ENCODE peak calls at places on chromosomes 7 and 10, in nine cellular contexts. One of them, this sample, is unnamed.
A peak's percentile ranks its signal among the peaks of the same experiment; 100 is the strongest.

GRCh38 chr10:83765711-83766110 is 373.6 kb upstream of the GHITM start:
- DNase-seq in tibial artery: no peak
- DNase-seq in upper lobe of right lung: no peak
- DNase-seq in osteoblast: no peak
- DNase-seq in adrenal gland: no peak
- DNase-seq in bronchial epithelial cell: no peak
- DNase-seq in H9: no peak
- DNase-seq in lower leg skin: no peak
- DNase-seq in foreskin fibroblast: no peak
- DNase-seq in this sample: no peak

GRCh38 chr7:67823345-67823744 is 826.7 kb downstream of the TYW1 start:
- DNase-seq in tibial artery: no peak
- DNase-seq in upper lobe of right lung: no peak
- DNase-seq in osteoblast: no peak
- DNase-seq in adrenal gland: no peak
- DNase-seq in bronchial epithelial cell: peak; percentile 21
- DNase-seq in H9: no peak
- DNase-seq in lower leg skin: no peak
- DNase-seq in foreskin fibroblast: peak; percentile 77
- DNase-seq in this sample: no peak

GRCh38 chr10:42990016-42990720 is 86.7 kb upstream of the RET start:
- DNase-seq in tibial artery: no peak
- DNase-seq in upper lobe of right lung: peak; percentile 52
- DNase-seq in osteoblast: peak; percentile 55
- DNase-seq in adrenal gland: no peak
- DNase-seq in bronchial epithelial cell: no peak
- DNase-seq in H9: no peak
- DNase-seq in lower leg skin: no peak
- DNase-seq in foreskin fibroblast: no peak
- DNase-seq in this sample: no peak

GRCh38 chr10:79221110-79222051 is 125.9 kb upstream of the PPIF start:
- DNase-seq in tibial artery: peak; percentile 76
- DNase-seq in upper lobe of right lung: peak; percentile 70
- DNase-seq in osteoblast: no peak
- DNase-seq in adrenal gland: peak; percentile 84
- DNase-seq in bronchial epithelial cell: peak; percentile 72
- DNase-seq in H9: peak; percentile 65
- DNase-seq in lower leg skin: no peak
- DNase-seq in foreskin fibroblast: peak; percentile 96
- DNase-seq in this sample: peak; percentile 68

GRCh38 chr10:43362191-43362839 is 9.1 kb upstream of the FXYD4 start:
- DNase-seq in tibial artery: peak; percentile 94
- DNase-seq in upper lobe of right lung: peak; percentile 100
- DNase-seq in osteoblast: peak; percentile 95
- DNase-seq in adrenal gland: peak; percentile 97
- DNase-seq in bronchial epithelial cell: peak; percentile 89
- DNase-seq in H9: peak; percentile 99
- DNase-seq in lower leg skin: peak; percentile 88
- DNase-seq in foreskin fibroblast: peak; percentile 86
- DNase-seq in this sample: peak; percentile 15

GRCh38 chr7:156308976-156309620 is 331.5 kb upstream of the RNF32 start:
- DNase-seq in tibial artery: no peak
- DNase-seq in upper lobe of right lung: no peak
- DNase-seq in osteoblast: no peak
- DNase-seq in adrenal gland: no peak
- DNase-seq in bronchial epithelial cell: no peak
- DNase-seq in H9: no peak
- DNase-seq in lower leg skin: no peak
- DNase-seq in foreskin fibroblast: no peak
- DNase-seq in this sample: no peak

GRCh38 chr7:519974-520458 is 370 bp upstream of the PDGFA start:
- DNase-seq in tibial artery: peak; percentile 88
- DNase-seq in upper lobe of right lung: peak; percentile 84
- DNase-seq in osteoblast: peak; percentile 99
- DNase-seq in adrenal gland: peak; percentile 43
- DNase-seq in bronchial epithelial cell: no peak
- DNase-seq in H9: peak; percentile 74
- DNase-seq in lower leg skin: no peak
- DNase-seq in foreskin fibroblast: peak; percentile 82
- DNase-seq in this sample: peak; percentile 35

GRCh38 chr7:7290429-7291122 is 108.2 kb downstream of the C1GALT1 start:
- DNase-seq in tibial artery: no peak
- DNase-seq in upper lobe of right lung: no peak
- DNase-seq in osteoblast: peak; percentile 43
- DNase-seq in adrenal gland: no peak
- DNase-seq in bronchial epithelial cell: no peak
- DNase-seq in H9: no peak
- DNase-seq in lower leg skin: no peak
- DNase-seq in foreskin fibroblast: no peak
- DNase-seq in this sample: no peak

DNA sequence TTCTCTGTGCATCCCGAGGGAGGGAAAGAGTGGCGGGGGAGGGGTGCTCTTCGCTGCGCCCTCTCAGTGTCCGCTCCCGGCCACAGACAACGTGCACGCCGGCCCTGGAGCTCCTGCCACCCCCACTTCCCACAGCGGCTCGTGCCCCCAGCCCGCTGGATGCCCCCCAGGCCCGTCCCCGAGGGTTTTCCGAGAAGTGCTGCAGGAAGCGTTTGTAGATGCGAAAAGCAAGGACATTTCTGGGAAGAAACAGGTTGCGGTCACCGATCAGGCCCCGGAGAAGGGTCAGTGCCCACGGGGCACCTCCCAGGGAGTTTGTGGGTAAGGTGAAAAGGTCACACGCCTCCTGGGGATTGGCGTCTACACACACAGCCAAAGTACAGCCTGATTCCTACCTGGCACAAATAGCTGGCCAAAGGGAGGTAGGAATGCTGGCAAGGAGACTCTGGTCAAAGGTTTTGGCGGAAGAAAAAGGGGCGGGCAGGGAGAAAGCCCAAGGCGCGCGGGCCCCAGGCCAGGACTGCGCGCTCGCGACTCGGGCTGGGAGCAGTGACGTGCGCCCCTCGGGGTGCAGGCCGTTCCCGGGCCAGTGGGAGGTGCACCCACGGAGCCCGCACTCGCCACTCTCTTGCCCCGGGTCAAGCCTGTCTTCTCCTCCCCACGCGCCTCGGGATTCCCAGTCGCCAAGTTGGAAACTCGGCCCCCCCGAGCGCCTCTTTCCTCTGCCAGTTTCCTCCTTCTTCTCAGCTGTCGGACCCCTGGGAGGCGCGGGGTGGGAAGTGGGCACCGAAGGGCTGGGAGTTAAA is 1.5 kb upstream of the NRP1 start:
- DNase-seq in tibial artery: peak; percentile 83
- DNase-seq in upper lobe of right lung: peak; percentile 83
- DNase-seq in osteoblast: peak; percentile 93
- DNase-seq in adrenal gland: peak; percentile 49
- DNase-seq in bronchial epithelial cell: no peak
- DNase-seq in H9: peak; percentile 49
- DNase-seq in lower leg skin: peak; percentile 29
- DNase-seq in foreskin fibroblast: peak; percentile 94
- DNase-seq in this sample: peak; percentile 39
- TF ChIP-seq CTCF in tibial artery: no peak
- TF ChIP-seq CTCF in upper lobe of right lung: peak; percentile 9
- TF ChIP-seq CTCF in osteoblast: no peak
- TF ChIP-seq CTCF in adrenal gland: no peak
- TF ChIP-seq CTCF in bronchial epithelial cell: no peak
- TF ChIP-seq CTCF in H9: no peak
- TF ChIP-seq CTCF in lower leg skin: no peak
- TF ChIP-seq CTCF in foreskin fibroblast: no peak
- TF ChIP-seq CTCF in this sample: peak; percentile 25

GRCh38 chr7:76318488-76319353 is 16.2 kb downstream of the HSPB1 start:
- DNase-seq in tibial artery: peak; percentile 91
- DNase-seq in upper lobe of right lung: peak; percentile 83
- DNase-seq in osteoblast: peak; percentile 93
- DNase-seq in adrenal gland: peak; percentile 85
- DNase-seq in bronchial epithelial cell: peak; percentile 75
- DNase-seq in H9: peak; percentile 64
- DNase-seq in lower leg skin: peak; percentile 88
- DNase-seq in foreskin fibroblast: peak; percentile 97
- DNase-seq in this sample: peak; percentile 91
- TF ChIP-seq CTCF in tibial artery: peak; percentile 34
- TF ChIP-seq CTCF in upper lobe of right lung: peak; percentile 40
- TF ChIP-seq CTCF in osteoblast: peak; percentile 41
- TF ChIP-seq CTCF in adrenal gland: peak; percentile 63
- TF ChIP-seq CTCF in bronchial epithelial cell: peak; percentile 39
- TF ChIP-seq CTCF in H9: peak; percentile 15
- TF ChIP-seq CTCF in lower leg skin: no peak
- TF ChIP-seq CTCF in foreskin fibroblast: no peak
- TF ChIP-seq CTCF in this sample: peak; percentile 66

DNA sequence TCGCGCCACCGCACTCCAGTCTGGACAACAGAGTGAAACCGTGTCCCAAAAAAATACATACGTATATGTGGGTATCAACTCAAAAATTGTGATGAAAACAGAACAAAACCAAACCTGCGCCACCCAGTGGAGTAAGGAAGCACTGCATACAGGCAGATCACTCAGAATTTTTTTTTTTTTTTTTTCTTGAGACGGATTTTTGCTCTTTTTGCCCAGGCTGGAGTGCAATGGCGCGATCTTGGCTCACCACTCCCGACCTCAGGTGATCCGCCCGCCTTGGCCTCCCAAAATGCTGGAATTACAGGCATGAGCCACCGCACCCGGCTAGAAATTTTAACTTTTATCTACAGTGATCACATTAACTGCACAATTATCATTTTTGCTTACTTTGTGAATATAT is 9.1 kb upstream of the TMEM236 start:
- DNase-seq in tibial artery: peak; percentile 75
- DNase-seq in upper lobe of right lung: peak; percentile 71
- DNase-seq in osteoblast: no peak
- DNase-seq in adrenal gland: peak; percentile 65
- DNase-seq in bronchial epithelial cell: peak; percentile 32
- DNase-seq in H9: peak; percentile 52
- DNase-seq in lower leg skin: peak; percentile 26
- DNase-seq in foreskin fibroblast: peak; percentile 74
- DNase-seq in this sample: peak; percentile 56
- TF ChIP-seq CTCF in tibial artery: peak; percentile 90
- TF ChIP-seq CTCF in upper lobe of right lung: peak; percentile 90
- TF ChIP-seq CTCF in osteoblast: peak; percentile 76
- TF ChIP-seq CTCF in adrenal gland: peak; percentile 81
- TF ChIP-seq CTCF in bronchial epithelial cell: peak; percentile 74
- TF ChIP-seq CTCF in H9: peak; percentile 84
- TF ChIP-seq CTCF in lower leg skin: no peak
- TF ChIP-seq CTCF in foreskin fibroblast: peak; percentile 79
- TF ChIP-seq CTCF in this sample: peak; percentile 95

GRCh38 chr7:12975387-12975786 is 288.0 kb downstream of the ARL4A start:
- DNase-seq in tibial artery: no peak
- DNase-seq in upper lobe of right lung: no peak
- DNase-seq in osteoblast: no peak
- DNase-seq in adrenal gland: no peak
- DNase-seq in bronchial epithelial cell: no peak
- DNase-seq in H9: no peak
- DNase-seq in lower leg skin: no peak
- DNase-seq in foreskin fibroblast: no peak
- DNase-seq in this sample: no peak
- TF ChIP-seq CTCF in tibial artery: no peak
- TF ChIP-seq CTCF in upper lobe of right lung: no peak
- TF ChIP-seq CTCF in osteoblast: no peak
- TF ChIP-seq CTCF in adrenal gland: no peak
- TF ChIP-seq CTCF in bronchial epithelial cell: no peak
- TF ChIP-seq CTCF in H9: no peak
- TF ChIP-seq CTCF in lower leg skin: no peak
- TF ChIP-seq CTCF in foreskin fibroblast: no peak
- TF ChIP-seq CTCF in this sample: no peak

DNA sequence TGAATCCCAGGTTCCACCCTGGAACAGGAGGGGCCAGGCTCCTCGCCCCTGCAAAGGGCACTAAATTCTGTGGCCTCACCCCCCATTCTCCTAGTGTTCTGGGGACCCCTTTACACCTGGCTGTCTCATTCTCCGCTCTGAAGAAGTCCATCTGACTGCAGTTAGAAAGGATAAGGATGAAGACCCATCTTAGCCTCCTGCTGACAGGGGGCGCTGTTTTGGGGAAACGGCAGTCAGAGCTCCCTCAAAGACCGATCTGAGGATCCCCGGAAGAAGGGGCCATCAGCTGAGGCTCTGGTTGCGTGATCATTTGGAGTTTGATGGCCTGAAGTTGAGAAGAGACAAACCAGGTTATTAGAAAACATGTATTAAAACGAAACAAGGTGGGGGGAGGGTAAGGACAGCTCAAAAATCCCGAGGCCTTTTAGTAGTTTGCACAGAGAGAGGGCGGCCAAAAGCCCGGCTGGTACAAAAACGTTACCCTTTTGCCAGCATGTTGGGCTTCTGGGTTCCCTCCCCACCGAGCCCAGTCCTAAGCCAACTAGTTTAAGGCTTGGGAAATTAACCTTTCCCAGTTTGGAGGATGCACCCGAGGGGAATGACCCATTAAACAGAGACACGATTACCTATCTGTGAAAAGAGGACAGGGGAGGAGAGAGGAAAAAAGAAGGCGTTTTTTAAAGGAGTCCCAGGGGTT is 102.8 kb downstream of the CHN2 start:
- DNase-seq in tibial artery: no peak
- DNase-seq in upper lobe of right lung: no peak
- DNase-seq in osteoblast: no peak
- DNase-seq in adrenal gland: no peak
- DNase-seq in bronchial epithelial cell: no peak
- DNase-seq in H9: peak; percentile 76
- DNase-seq in lower leg skin: no peak
- DNase-seq in foreskin fibroblast: no peak
- DNase-seq in this sample: no peak
- TF ChIP-seq CTCF in tibial artery: no peak
- TF ChIP-seq CTCF in upper lobe of right lung: no peak
- TF ChIP-seq CTCF in osteoblast: peak; percentile 18
- TF ChIP-seq CTCF in adrenal gland: no peak
- TF ChIP-seq CTCF in bronchial epithelial cell: no peak
- TF ChIP-seq CTCF in H9: peak; percentile 81
- TF ChIP-seq CTCF in lower leg skin: no peak
- TF ChIP-seq CTCF in foreskin fibroblast: peak; percentile 13
- TF ChIP-seq CTCF in this sample: peak; percentile 33

DNA sequence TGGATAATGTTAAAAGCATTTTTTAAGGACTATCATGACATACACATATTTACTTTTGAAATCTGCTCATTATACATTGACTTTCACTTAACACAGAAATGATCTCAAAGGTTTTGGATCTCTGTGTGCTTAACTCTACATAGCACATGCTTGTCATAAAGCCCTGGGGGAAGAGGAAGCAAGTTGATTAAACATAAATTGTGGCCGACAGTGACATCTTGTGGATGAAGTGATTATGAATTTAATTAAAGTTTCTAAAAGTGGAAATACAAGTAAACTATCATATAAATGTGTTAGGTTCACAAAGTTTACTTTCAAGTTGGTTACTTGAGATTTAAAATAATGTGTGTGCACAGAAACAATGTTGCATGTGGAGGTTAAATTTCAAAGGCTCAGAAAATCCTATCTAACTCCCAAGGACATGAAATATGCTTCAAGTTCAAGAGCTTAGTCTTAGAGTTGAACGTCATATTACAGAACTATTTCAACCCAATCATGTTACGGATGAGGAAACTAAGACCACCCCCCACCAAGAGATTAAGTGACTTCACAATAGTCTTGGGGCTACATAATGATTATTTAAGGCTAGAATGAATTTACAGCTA is 1247.8 kb downstream of the GATA3 start:
- DNase-seq in tibial artery: no peak
- DNase-seq in upper lobe of right lung: no peak
- DNase-seq in osteoblast: no peak
- DNase-seq in adrenal gland: no peak
- DNase-seq in bronchial epithelial cell: peak; percentile 65
- DNase-seq in H9: no peak
- DNase-seq in lower leg skin: no peak
- DNase-seq in foreskin fibroblast: peak; percentile 77
- DNase-seq in this sample: peak; percentile 49
- TF ChIP-seq CTCF in tibial artery: no peak
- TF ChIP-seq CTCF in upper lobe of right lung: peak; percentile 44
- TF ChIP-seq CTCF in osteoblast: peak; percentile 33
- TF ChIP-seq CTCF in adrenal gland: peak; percentile 30
- TF ChIP-seq CTCF in bronchial epithelial cell: peak; percentile 14
- TF ChIP-seq CTCF in H9: peak; percentile 66
- TF ChIP-seq CTCF in lower leg skin: no peak
- TF ChIP-seq CTCF in foreskin fibroblast: peak; percentile 10
- TF ChIP-seq CTCF in this sample: peak; percentile 80

GRCh38 chr7:125670926-125671572 is 741.4 kb upstream of the POT1 start:
- DNase-seq in tibial artery: no peak
- DNase-seq in upper lobe of right lung: no peak
- DNase-seq in osteoblast: no peak
- DNase-seq in adrenal gland: no peak
- DNase-seq in bronchial epithelial cell: peak; percentile 26
- DNase-seq in H9: no peak
- DNase-seq in lower leg skin: no peak
- DNase-seq in foreskin fibroblast: no peak
- DNase-seq in this sample: no peak
- TF ChIP-seq CTCF in tibial artery: peak; percentile 33
- TF ChIP-seq CTCF in upper lobe of right lung: peak; percentile 52
- TF ChIP-seq CTCF in osteoblast: peak; percentile 26
- TF ChIP-seq CTCF in adrenal gland: no peak
- TF ChIP-seq CTCF in bronchial epithelial cell: peak; percentile 41
- TF ChIP-seq CTCF in H9: peak; percentile 79
- TF ChIP-seq CTCF in lower leg skin: no peak
- TF ChIP-seq CTCF in foreskin fibroblast: no peak
- TF ChIP-seq CTCF in this sample: peak; percentile 66